ENCODE peak calls at places on chromosomes 12 and 14, in eight cellular contexts. I, X, Z, B, H, U, C and D are unnamed samples.
A peak's percentile ranks its signal among the peaks of the same experiment; 100 is the strongest.

GRCh38 chr12:114982760-114983159 is 298.8 kb upstream of the TBX3 start:
- DNase-seq in U (no peak), C (no peak), H (no peak), B (no peak), Z (no peak), I (peak; percentile 8), X (no peak), D (no peak)

GRCh38 chr12:15789215-15790171 is at the start of gene EPS8:
- DNase-seq in C (peak; percentile 77), B (peak; percentile 88), I (peak; percentile 95), U (peak; percentile 92), Z (peak; percentile 78), X (peak; percentile 86), H (peak; percentile 94), D (peak; percentile 77)

GRCh38 chr14:65131176-65131765 is 29.0 kb upstream of the MAX start:
- DNase-seq in C (no peak), B (no peak), Z (no peak), U (peak; percentile 91), I (peak; percentile 38), H (no peak), X (peak; percentile 48), D (no peak)

GRCh38 chr12:71243375-71243774 is 85.6 kb upstream of the TSPAN8 start:
- DNase-seq in Z (no peak), X (peak; percentile 60), H (no peak), B (no peak), C (no peak), I (no peak), U (no peak), D (no peak)

GRCh38 chr12:107377596-107378385 is 284.4 kb upstream of the CRY1 start:
- DNase-seq in X (no peak), H (no peak), Z (no peak), I (peak; percentile 69), C (no peak), B (no peak), U (peak; percentile 9), D (no peak)

GRCh38 chr14:24164591-24164991 is 3.5 kb downstream of the IRF9 start:
- DNase-seq in Z (no peak), X (no peak), I (no peak), H (no peak), B (no peak), U (no peak), C (no peak), D (no peak)

GRCh38 chr14:95993768-95994592 is 45.2 kb upstream of the C14orf132 start:
- DNase-seq in X (peak; percentile 20), Z (no peak), I (peak; percentile 76), C (no peak), U (peak; percentile 51), B (peak; percentile 10), H (peak; percentile 79), D (no peak)

GRCh38 chr12:56189336-56189917 is at the start of gene SMARCC2:
- DNase-seq in C (peak; percentile 73), X (peak; percentile 55), U (peak; percentile 90), I (peak; percentile 95), H (peak; percentile 96), Z (peak; percentile 85), B (peak; percentile 84), D (peak; percentile 89)

GRCh38 chr12:52148541-52149181 is 43.2 kb downstream of the KRT80 start:
- DNase-seq in B (no peak), I (peak; percentile 29), U (no peak), H (peak; percentile 68), C (no peak), X (no peak), Z (no peak), D (no peak)

GRCh38 chr14:94306047-94306978 is 13.2 kb upstream of the SERPINA10 start:
- DNase-seq in Z (no peak), U (no peak), H (no peak), X (no peak), B (no peak), C (no peak), I (no peak), D (no peak)

GRCh38 chr14:74568380-74568649 is 43.7 kb downstream of the LTBP2 start:
- DNase-seq in B (no peak), H (no peak), Z (no peak), I (no peak), X (no peak), C (no peak), U (no peak), D (no peak)